ENCODE peak calls at places on chromosomes 2 and 18, in four cellular contexts. One of them, this sample, is unnamed.

GRCh38 chr2:157439792-157440186 is 4.1 kb downstream of the CYTIP start:
- DNase-seq in K562: no peak
- DNase-seq in HepG2: no peak
- DNase-seq in GM12878: no peak
- DNase-seq in this sample: no peak

GRCh38 chr2:171248205-171248662 is 87.5 kb upstream of the TLK1 start:
- DNase-seq in K562: no peak
- DNase-seq in HepG2: no peak
- DNase-seq in GM12878: peak
- DNase-seq in this sample: no peak

GRCh38 chr18:40041951-40042350 is 1913.1 kb upstream of the PIK3C3 start:
- DNase-seq in K562: no peak
- DNase-seq in HepG2: no peak
- DNase-seq in GM12878: no peak
- DNase-seq in this sample: peak

GRCh38 chr2:235028646-235029045 is 76.8 kb downstream of the SH3BP4 start:
- DNase-seq in K562: no peak
- DNase-seq in HepG2: no peak
- DNase-seq in GM12878: no peak
- DNase-seq in this sample: no peak

GRCh38 chr2:143132360-143132759 is 3.1 kb downstream of the ARHGAP15 start:
- DNase-seq in K562: no peak
- DNase-seq in HepG2: no peak
- DNase-seq in GM12878: no peak
- DNase-seq in this sample: no peak

GRCh38 chr18:30359521-30359920 is 683.0 kb downstream of the DSC3 start:
- DNase-seq in K562: peak
- DNase-seq in HepG2: no peak
- DNase-seq in GM12878: no peak
- DNase-seq in this sample: no peak

GRCh38 chr2:46273225-46273863 is 23.9 kb upstream of the EPAS1 start:
- DNase-seq in K562: no peak
- DNase-seq in HepG2: no peak
- DNase-seq in GM12878: no peak
- DNase-seq in this sample: no peak

GRCh38 chr2:14551069-14551468 is 81.4 kb upstream of the LRATD1 start:
- DNase-seq in K562: no peak
- DNase-seq in HepG2: no peak
- DNase-seq in GM12878: no peak
- DNase-seq in this sample: no peak

GRCh38 chr2:106843001-106843909 is 42.7 kb downstream of the ST6GAL2 start:
- DNase-seq in K562: no peak
- DNase-seq in HepG2: no peak
- DNase-seq in GM12878: no peak
- DNase-seq in this sample: no peak

GRCh38 chr2:8481463-8482009 is 200.3 kb upstream of the ID2 start:
- DNase-seq in K562: no peak
- DNase-seq in HepG2: no peak
- DNase-seq in GM12878: peak
- DNase-seq in this sample: no peak

GRCh38 chr2:241901500-241902351 is 32.2 kb downstream of the RTP5 start:
- DNase-seq in K562: no peak
- DNase-seq in HepG2: no peak
- DNase-seq in GM12878: no peak
- DNase-seq in this sample: peak

GRCh38 chr2:171271380-171271779 is 110.7 kb upstream of the TLK1 start:
- DNase-seq in K562: no peak
- DNase-seq in HepG2: no peak
- DNase-seq in GM12878: no peak
- DNase-seq in this sample: no peak

GRCh38 chr18:69985239-69985638 is 37.6 kb upstream of the CD226 start:
- DNase-seq in K562: no peak
- DNase-seq in HepG2: no peak
- DNase-seq in GM12878: no peak
- DNase-seq in this sample: peak

GRCh38 chr2:241986836-241987641 is 117.5 kb downstream of the RTP5 start:
- DNase-seq in K562: no peak
- DNase-seq in HepG2: no peak
- DNase-seq in GM12878: no peak
- DNase-seq in this sample: no peak

GRCh38 chr2:108236676-108237335 is 3.0 kb upstream of the SULT1C3 start:
- DNase-seq in K562: no peak
- DNase-seq in HepG2: no peak
- DNase-seq in GM12878: no peak
- DNase-seq in this sample: no peak

GRCh38 chr18:49081511-49082146 is 130.9 kb upstream of the SMAD7 start:
- DNase-seq in K562: no peak
- DNase-seq in HepG2: no peak
- DNase-seq in GM12878: no peak
- DNase-seq in this sample: no peak

GRCh38 chr2:220034356-220035121 is 407.1 kb downstream of the SLC4A3 start:
- DNase-seq in K562: no peak
- DNase-seq in HepG2: no peak
- DNase-seq in GM12878: no peak
- DNase-seq in this sample: no peak

GRCh38 chr2:240989451-240990265 is 8.8 kb upstream of the SNED1 start:
- DNase-seq in K562: peak
- DNase-seq in HepG2: peak
- DNase-seq in GM12878: no peak
- DNase-seq in this sample: peak

GRCh38 chr2:240916571-240917008 is 10.5 kb downstream of the CROCC2 start:
- DNase-seq in K562: no peak
- DNase-seq in HepG2: no peak
- DNase-seq in GM12878: no peak
- DNase-seq in this sample: peak

GRCh38 chr2:218401834-218402370 is 2.2 kb downstream of the CTDSP1 start:
- DNase-seq in K562: no peak
- DNase-seq in HepG2: no peak
- DNase-seq in GM12878: no peak
- DNase-seq in this sample: no peak

DNA sequence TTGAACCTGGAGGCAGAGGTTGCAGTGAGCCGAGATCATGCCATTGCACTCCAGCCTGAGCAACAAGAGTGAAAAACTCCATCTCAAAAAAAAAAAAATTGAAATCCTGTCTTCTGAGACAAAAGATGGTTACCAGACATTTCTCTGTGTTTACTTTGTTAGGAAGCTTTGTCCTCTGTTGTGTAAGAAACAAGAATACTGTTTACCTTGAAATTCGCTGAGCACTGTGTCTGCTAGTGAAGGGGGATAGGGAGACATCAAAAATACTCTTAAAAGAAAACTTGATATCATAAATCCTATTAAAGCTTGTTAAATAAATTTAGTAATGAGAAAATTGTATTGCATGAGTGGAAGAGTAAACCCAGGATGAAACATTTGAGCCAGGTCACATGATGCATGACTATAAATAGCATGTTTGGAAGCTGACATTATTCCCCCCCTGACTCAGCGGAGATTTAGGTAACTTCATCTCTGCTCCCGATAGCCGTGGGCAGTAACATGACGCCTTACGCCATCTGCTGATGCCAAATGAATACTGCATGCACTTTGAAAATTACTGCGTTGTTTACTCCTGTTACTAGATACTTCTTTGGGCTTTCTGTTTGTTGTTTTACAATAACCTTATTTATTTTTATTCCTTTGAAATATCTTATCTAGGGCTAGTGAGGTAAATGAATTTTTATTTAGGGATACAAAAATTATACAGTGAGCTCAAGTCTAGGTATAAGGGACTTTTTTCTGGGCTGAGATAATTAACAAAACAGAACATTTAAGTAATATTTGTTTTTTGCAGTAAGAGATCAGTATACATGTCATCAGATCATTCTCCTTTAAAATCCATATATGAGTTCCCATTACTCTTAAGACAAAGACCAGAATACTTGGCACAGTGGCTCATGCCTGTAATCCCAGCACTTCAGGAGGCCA is 134.9 kb downstream of the MAP3K20 start:
- DNase-seq in K562: peak
- DNase-seq in HepG2: peak
- DNase-seq in GM12878: peak
- DNase-seq in this sample: peak
- TF ChIP-seq ESRRA in K562: no peak
- TF ChIP-seq ESRRA in HepG2: no peak
- TF ChIP-seq ESRRA in GM12878: no peak
- TF ChIP-seq ESRRA in this sample: no peak

DNA sequence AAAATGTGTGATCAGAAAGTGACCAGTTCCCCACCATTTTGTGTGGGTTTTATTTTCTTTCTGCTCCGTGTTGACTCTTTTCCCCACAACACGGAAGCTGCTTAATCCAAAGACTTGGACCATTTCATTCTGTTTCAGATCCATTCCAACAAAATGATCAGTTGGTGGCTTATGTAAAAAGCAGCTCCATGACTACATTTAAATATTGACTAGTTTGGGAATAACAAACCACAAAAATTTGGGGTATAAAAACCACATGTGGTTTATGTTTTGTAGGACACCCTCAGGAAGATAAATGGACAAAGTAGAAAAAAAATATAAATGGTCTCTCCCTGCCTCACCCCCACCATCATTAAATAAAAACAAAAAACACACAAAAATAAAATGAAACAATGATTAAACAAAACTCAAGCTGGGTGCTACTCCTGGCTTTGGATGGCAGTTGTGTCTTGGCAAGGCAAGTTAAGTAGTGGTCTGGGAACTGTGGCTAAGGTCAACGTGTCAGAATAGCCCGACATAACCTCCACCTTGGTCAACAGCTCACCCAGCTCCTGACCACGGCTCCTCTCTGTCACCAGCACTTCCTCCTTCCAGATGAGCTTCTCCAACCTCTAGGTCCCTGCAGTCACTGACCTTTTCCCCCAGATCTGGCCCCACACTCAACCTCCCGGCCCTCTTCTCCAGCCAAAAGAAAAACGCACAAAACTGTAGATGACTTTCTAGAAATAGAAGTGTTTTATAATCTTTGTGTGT is 12.8 kb upstream of the WIPF1 start:
- DNase-seq in K562: no peak
- DNase-seq in HepG2: no peak
- DNase-seq in GM12878: no peak
- DNase-seq in this sample: no peak
- TF ChIP-seq CREM in K562: no peak
- TF ChIP-seq CREM in HepG2: no peak
- TF ChIP-seq CREM in GM12878: no peak
- TF ChIP-seq CREM in this sample: no peak

DNA sequence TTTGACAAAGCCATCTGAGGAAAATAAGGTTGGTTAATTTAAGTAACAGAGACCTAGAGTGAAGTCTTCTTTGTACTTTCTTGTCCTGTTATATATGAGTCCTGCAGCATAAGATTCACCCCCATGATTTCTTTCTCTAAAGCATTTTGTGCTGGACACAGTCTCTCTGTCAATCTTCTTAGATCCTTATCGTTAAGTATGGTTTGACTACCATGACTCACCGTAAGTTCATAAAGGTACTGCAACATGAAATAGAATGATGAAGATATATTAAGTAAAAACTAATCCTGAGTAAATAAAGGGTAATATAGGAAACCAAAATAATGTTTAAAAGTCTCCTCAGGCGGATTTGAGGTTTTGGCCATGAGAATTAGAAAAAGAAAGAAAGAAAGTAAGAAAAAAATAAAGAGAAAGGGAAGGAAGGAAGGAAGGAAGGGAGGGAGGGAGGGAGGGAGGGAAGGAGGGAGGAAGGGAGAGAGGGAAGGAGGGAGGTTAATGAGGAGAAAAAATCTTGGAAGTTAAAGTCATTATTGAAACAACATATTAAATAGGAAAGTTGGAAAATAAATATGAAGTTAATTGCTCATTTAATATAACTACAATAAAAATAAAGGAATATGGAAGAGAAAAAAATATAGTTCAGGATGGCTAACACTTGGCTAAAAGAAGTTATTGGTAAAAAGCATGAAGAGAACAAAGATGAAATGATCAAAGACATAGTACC is 980.3 kb upstream of the CDH2 start:
- DNase-seq in K562: no peak
- DNase-seq in HepG2: no peak
- DNase-seq in GM12878: no peak
- DNase-seq in this sample: no peak
- TF ChIP-seq ESRRA in K562: no peak
- TF ChIP-seq ESRRA in HepG2: no peak
- TF ChIP-seq ESRRA in GM12878: no peak
- TF ChIP-seq ESRRA in this sample: no peak

DNA sequence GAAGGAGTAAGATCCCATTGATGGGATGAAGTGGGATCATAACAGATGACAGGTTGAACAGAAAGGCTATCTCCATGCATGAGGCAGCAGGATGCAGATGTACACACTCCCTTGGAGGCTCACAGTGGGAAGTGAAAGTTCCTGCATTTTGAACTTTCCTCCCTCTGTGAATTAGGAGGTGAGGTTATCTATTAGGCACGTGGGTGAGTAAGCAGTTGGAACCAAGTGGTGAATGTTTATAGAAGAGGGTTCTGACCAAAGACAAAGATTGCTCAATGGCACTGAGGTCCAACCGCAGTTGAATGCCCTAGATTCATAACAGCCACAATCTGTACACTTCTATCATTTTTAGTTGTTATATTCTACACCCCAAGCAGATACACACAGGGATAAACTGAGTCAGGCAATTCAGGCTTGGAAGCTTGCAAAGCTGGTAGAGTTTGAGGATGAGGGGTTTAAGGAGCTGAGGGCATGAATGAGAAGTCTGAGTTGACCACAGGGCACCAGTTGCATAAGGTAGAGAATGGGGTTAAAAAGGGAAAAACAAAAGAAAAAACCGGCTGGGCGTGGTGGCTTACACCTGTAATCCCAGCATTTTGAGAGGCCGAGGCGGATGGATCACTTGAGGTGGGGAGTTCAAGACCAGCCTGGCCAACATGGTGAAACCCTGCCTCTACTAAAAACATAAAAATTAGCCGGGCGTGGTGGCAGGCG is 7.1 kb upstream of the KCMF1 start:
- DNase-seq in K562: no peak
- DNase-seq in HepG2: peak
- DNase-seq in GM12878: no peak
- DNase-seq in this sample: no peak
- TF ChIP-seq CREM in K562: no peak
- TF ChIP-seq CREM in HepG2: no peak
- TF ChIP-seq CREM in GM12878: no peak
- TF ChIP-seq CREM in this sample: no peak

DNA sequence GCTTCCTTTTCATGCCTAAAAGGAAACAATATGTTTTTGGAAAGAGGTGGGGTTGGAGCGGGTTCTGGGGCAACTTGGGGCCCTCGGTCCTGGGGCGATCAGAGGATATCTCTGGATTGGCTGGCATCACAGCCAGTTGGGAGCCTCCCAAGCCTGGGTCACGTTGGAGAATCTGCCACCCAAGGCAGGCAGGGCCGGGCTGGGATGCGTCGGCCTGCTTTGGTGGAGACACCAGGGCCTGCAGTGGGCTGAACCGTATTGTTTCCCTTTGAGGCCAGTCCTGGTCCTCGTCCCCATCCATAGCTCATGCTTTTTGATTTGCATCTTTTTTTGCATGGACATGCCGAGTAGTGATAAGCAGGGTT is 235.8 kb downstream of the ATAD2B start:
- DNase-seq in K562: no peak
- DNase-seq in HepG2: no peak
- DNase-seq in GM12878: no peak
- DNase-seq in this sample: no peak
- TF ChIP-seq ESRRA in K562: no peak
- TF ChIP-seq ESRRA in HepG2: no peak
- TF ChIP-seq ESRRA in GM12878: no peak
- TF ChIP-seq ESRRA in this sample: no peak

This sample was measured in WTC11.